ENCODE peak calls at places on chromosomes 12 and 14, in four cellular contexts. Q is HepG2, E is GM12878, Z is K562. N is an unnamed sample.
A peak's percentile ranks its signal among the peaks of the same experiment; 100 is the strongest.

GRCh38 chr12:127822743-127823433 is 444.1 kb upstream of the TMEM132C start:
- DNase-seq in Q (no peak), Z (no peak), E (no peak), N (no peak)

GRCh38 chr14:100747021-100747586 is 20.4 kb downstream of the DLK1 start:
- DNase-seq in E (no peak), Z (no peak), Q (peak; percentile 55), N (no peak)

GRCh38 chr12:131087991-131088700 is 134.4 kb downstream of the ADGRD1 start:
- DNase-seq in E (no peak), Z (no peak), Q (no peak), N (no peak)

GRCh38 chr12:116529048-116529447 is 30.1 kb upstream of the MAP1LC3B2 start:
- DNase-seq in Z (no peak), E (no peak), Q (peak; percentile 84), N (no peak)

GRCh38 chr12:27780612-27781408 is 774 bp upstream of the MANSC4 start:
- DNase-seq in E (no peak), Q (peak; percentile 20), Z (peak; percentile 34), N (peak; percentile 25)

GRCh38 chr12:45725631-45726593 is 3.6 kb upstream of the ARID2 start:
- DNase-seq in Q (peak; percentile 33), E (no peak), Z (peak; percentile 42), N (peak; percentile 18)

GRCh38 chr14:105842105-105842504 is 315.7 kb downstream of the TMEM121 start:
- DNase-seq in Z (no peak), Q (no peak), E (no peak), N (no peak)

GRCh38 chr12:55929306-55929791 is 1.6 kb upstream of the DGKA start:
- DNase-seq in E (peak; percentile 70), Z (no peak), Q (no peak), N (no peak)

GRCh38 chr12:8698132-8698829 is 490 bp downstream of the RIMKLB start:
- DNase-seq in E (no peak), Q (no peak), Z (peak; percentile 54), N (peak; percentile 34)

GRCh38 chr14:81062816-81063215 is 107.4 kb downstream of the TSHR start:
- DNase-seq in Z (peak; percentile 30), E (peak; percentile 1), Q (peak; percentile 10), N (peak; percentile 12)

GRCh38 chr12:132148368-132149045 is 4.2 kb downstream of the NOC4L start:
- DNase-seq in Q (no peak), Z (no peak), E (no peak), N (no peak)

GRCh38 chr14:104105822-104106470 is 20.4 kb downstream of the ASPG start:
- DNase-seq in E (no peak), Q (no peak), Z (no peak), N (no peak)

GRCh38 chr14:103094406-103095209 is at the start of gene EXOC3L4:
- DNase-seq in Z (no peak), Q (peak; percentile 76), E (no peak), N (no peak)

GRCh38 chr12:70628701-70629480 is 8.3 kb downstream of the PTPRB start:
- DNase-seq in E (no peak), Q (no peak), Z (no peak), N (no peak)

GRCh38 chr14:76955575-76956252 is 72.8 kb downstream of the IRF2BPL start:
- DNase-seq in E (peak; percentile 66), Q (peak; percentile 59), Z (no peak), N (no peak)

GRCh38 chr14:89165810-89166209 is 251.2 kb downstream of the FOXN3 start:
- DNase-seq in E (peak; percentile 3), Z (no peak), Q (no peak), N (no peak)

GRCh38 chr14:84646791-84647500 is 883.0 kb upstream of the FLRT2 start:
- DNase-seq in E (no peak), Z (no peak), Q (no peak), N (no peak)

GRCh38 chr12:6771091-6771495 is 1.2 kb upstream of the LAG3 start:
- DNase-seq in Q (no peak), Z (no peak), E (no peak), N (no peak)

GRCh38 chr12:28645436-28645835 is 455.2 kb downstream of the CCDC91 start:
- DNase-seq in Z (no peak), Q (no peak), E (no peak), N (no peak)

GRCh38 chr12:47034661-47035060 is 44.8 kb upstream of the PCED1B start:
- DNase-seq in E (no peak), Z (no peak), Q (no peak), N (no peak)

GRCh38 chr14:91063119-91063518 is 2.7 kb upstream of the RPS6KA5 start:
- DNase-seq in Q (peak; percentile 16), E (peak; percentile 60), Z (peak; percentile 25), N (no peak)

GRCh38 chr12:71027835-71028234 is 107.3 kb upstream of the PTPRR start:
- DNase-seq in Z (no peak), Q (no peak), E (no peak), N (no peak)

GRCh38 chr14:100864960-100865681 is 38.4 kb downstream of the RTL1 start:
- DNase-seq in Z (peak; percentile 34), Q (no peak), E (no peak), N (no peak)

GRCh38 chr12:54740882-54741281 is 92.7 kb upstream of the DCD start:
- DNase-seq in E (no peak), Z (no peak), Q (no peak), N (no peak)

GRCh38 chr12:1418144-1418543 is 176.2 kb downstream of the FBXL14 start:
- DNase-seq in Q (no peak), E (no peak), Z (no peak), N (no peak)

GRCh38 chr14:36655963-36656768 is 5.5 kb upstream of the PAX9 start:
- DNase-seq in Q (peak; percentile 52), Z (no peak), E (no peak), N (no peak)

GRCh38 chr12:74689071-74689655 is 151.5 kb downstream of the ATXN7L3B start:
- DNase-seq in Z (no peak), E (no peak), Q (peak; percentile 20), N (peak; percentile 10)

GRCh38 chr14:99158150-99158549 is 113.8 kb downstream of the BCL11B start:
- DNase-seq in Z (no peak), E (no peak), Q (no peak), N (no peak)

GRCh38 chr12:2270846-2271245 is 218.1 kb downstream of the CACNA1C start:
- DNase-seq in Z (no peak), E (no peak), Q (no peak), N (no peak)

GRCh38 chr12:459430-460258 is at the start of gene B4GALNT3:
- DNase-seq in Z (peak; percentile 65), Q (no peak), E (no peak), N (peak; percentile 85)

GRCh38 chr12:31362759-31363415 is 36.9 kb upstream of the SINHCAF start:
- DNase-seq in Z (peak; percentile 38), Q (peak; percentile 35), E (peak; percentile 46), N (no peak)

GRCh38 chr12:106074706-106075392 is 63.9 kb downstream of the NUAK1 start:
- DNase-seq in Q (no peak), E (no peak), Z (no peak), N (peak; percentile 62)

GRCh38 chr12:21852251-21852650 is 77.7 kb upstream of the KCNJ8 start:
- DNase-seq in E (no peak), Z (no peak), Q (no peak), N (no peak)

GRCh38 chr14:101122114-101122854 is 218.8 kb upstream of the RTL1 start:
- DNase-seq in E (no peak), Z (no peak), Q (no peak), N (no peak)

GRCh38 chr12:41418586-41418985 is 230.5 kb downstream of the PDZRN4 start:
- DNase-seq in Z (no peak), Q (no peak), E (no peak), N (no peak)

GRCh38 chr14:101364503-101365328 is 196.6 kb upstream of the DIO3 start:
- DNase-seq in Z (no peak), Q (no peak), E (no peak), N (no peak)

GRCh38 chr14:61476737-61477410 is 155.5 kb downstream of the PRKCH start:
- DNase-seq in Z (peak; percentile 11), E (no peak), Q (no peak), N (no peak)

GRCh38 chr14:95295600-95296376 is 23.9 kb downstream of the CLMN start:
- DNase-seq in Q (peak; percentile 86), Z (no peak), E (no peak), N (no peak)

GRCh38 chr14:100617715-100618693 is 30.8 kb upstream of the BEGAIN start:
- DNase-seq in E (no peak), Z (no peak), Q (no peak), N (no peak)

GRCh38 chr12:111270773-111271172 is 98.1 kb downstream of the PHETA1 start:
- DNase-seq in Q (peak; percentile 77), E (no peak), Z (no peak), N (no peak)

GRCh38 chr14:69055973-69056372 is 76.9 kb upstream of the ACTN1 start:
- DNase-seq in Z (no peak), Q (no peak), E (no peak), N (no peak)

GRCh38 chr14:69054030-69054429 is 74.9 kb upstream of the ACTN1 start:
- DNase-seq in Q (no peak), E (no peak), Z (no peak), N (no peak)

GRCh38 chr14:69056389-69056788 is 77.3 kb upstream of the ACTN1 start:
- DNase-seq in Z (no peak), E (no peak), Q (no peak), N (no peak)

GRCh38 chr14:69052181-69052601 is 73.1 kb upstream of the ACTN1 start:
- DNase-seq in E (no peak), Z (no peak), Q (no peak), N (no peak)

GRCh38 chr14:69055125-69055524 is 76.0 kb upstream of the ACTN1 start:
- DNase-seq in Q (no peak), Z (no peak), E (no peak), N (no peak)
- TF ChIP-seq FOXM1 in Q (no peak), Z (no peak), E (no peak), N (no peak)

GRCh38 chr14:72291908-72292688 is 359.9 kb downstream of the RGS6 start:
- DNase-seq in E (peak; percentile 31), Z (peak; percentile 5), Q (peak; percentile 24), N (peak; percentile 42)
- TF ChIP-seq BHLHE40 in E (no peak), Z (no peak), Q (no peak), N (no peak)

GRCh38 chr14:93163570-93163969 is 21.1 kb downstream of the MOAP1 start:
- DNase-seq in E (peak; percentile 71), Z (peak; percentile 17), Q (no peak), N (no peak)

GRCh38 chr14:93156693-93157369 is 27.9 kb downstream of the MOAP1 start:
- DNase-seq in Z (no peak), Q (no peak), E (no peak), N (no peak)

GRCh38 chr14:93155667-93156066 is 29.0 kb downstream of the MOAP1 start:
- DNase-seq in E (no peak), Z (no peak), Q (no peak), N (no peak)

GRCh38 chr14:93161411-93161940 is 23.2 kb downstream of the MOAP1 start:
- DNase-seq in Z (no peak), E (no peak), Q (no peak), N (no peak)

GRCh38 chr14:93160353-93160801 is 24.3 kb downstream of the MOAP1 start:
- DNase-seq in Q (no peak), Z (peak; percentile 62), E (no peak), N (peak; percentile 52)
- TF ChIP-seq SP1 in Q (no peak), Z (no peak), E (no peak), N (no peak)

GRCh38 chr12:34406228-34406995 is 384.1 kb downstream of the ALG10 start:
- DNase-seq in Z (no peak), Q (no peak), E (no peak), N (peak; percentile 0)
- TF ChIP-seq FOXM1 in Z (no peak), Q (no peak), E (no peak), N (no peak)